ENCODE peak calls at places on chromosomes 7 and 10, in nine cellular contexts. One of them, this sample, is unnamed.

GRCh38 chr10:119567978-119568377 is 25.5 kb upstream of the RGS10 start:
- DNase-seq in SW480: no peak
- DNase-seq in BE2C: no peak
- DNase-seq in globus pallidus: no peak
- DNase-seq in anterior cingulate cortex: no peak
- DNase-seq in stomach: no peak
- DNase-seq in heart left ventricle: no peak
- DNase-seq in NCI-H460: no peak
- DNase-seq in stromal cell of bone marrow: no peak
- DNase-seq in this sample: no peak

GRCh38 chr10:44851881-44852280 is 59.3 kb upstream of the TMEM72 start:
- DNase-seq in SW480: no peak
- DNase-seq in BE2C: no peak
- DNase-seq in globus pallidus: no peak
- DNase-seq in anterior cingulate cortex: no peak
- DNase-seq in stomach: no peak
- DNase-seq in heart left ventricle: no peak
- DNase-seq in NCI-H460: no peak
- DNase-seq in stromal cell of bone marrow: no peak
- DNase-seq in this sample: no peak

GRCh38 chr7:77327932-77328628 is 88.1 kb downstream of the GSAP start:
- DNase-seq in SW480: peak
- DNase-seq in BE2C: no peak
- DNase-seq in globus pallidus: no peak
- DNase-seq in anterior cingulate cortex: no peak
- DNase-seq in stomach: no peak
- DNase-seq in heart left ventricle: no peak
- DNase-seq in NCI-H460: peak
- DNase-seq in stromal cell of bone marrow: no peak
- DNase-seq in this sample: no peak

GRCh38 chr10:114783686-114784085 is 37.9 kb upstream of the FHIP2A start:
- DNase-seq in SW480: no peak
- DNase-seq in BE2C: no peak
- DNase-seq in globus pallidus: no peak
- DNase-seq in anterior cingulate cortex: no peak
- DNase-seq in stomach: peak
- DNase-seq in heart left ventricle: peak
- DNase-seq in NCI-H460: no peak
- DNase-seq in stromal cell of bone marrow: no peak
- DNase-seq in this sample: no peak

GRCh38 chr10:115022754-115023153 is 70.4 kb upstream of the ATRNL1 start:
- DNase-seq in SW480: no peak
- DNase-seq in BE2C: no peak
- DNase-seq in globus pallidus: no peak
- DNase-seq in anterior cingulate cortex: no peak
- DNase-seq in stomach: no peak
- DNase-seq in heart left ventricle: no peak
- DNase-seq in NCI-H460: no peak
- DNase-seq in stromal cell of bone marrow: no peak
- DNase-seq in this sample: no peak

GRCh38 chr10:35339946-35340345 is 3.6 kb downstream of the CCNY start:
- DNase-seq in SW480: no peak
- DNase-seq in BE2C: no peak
- DNase-seq in globus pallidus: no peak
- DNase-seq in anterior cingulate cortex: no peak
- DNase-seq in stomach: no peak
- DNase-seq in heart left ventricle: no peak
- DNase-seq in NCI-H460: no peak
- DNase-seq in stromal cell of bone marrow: no peak
- DNase-seq in this sample: no peak

GRCh38 chr7:6709808-6710207 is 3.1 kb upstream of the ZNF12 start:
- DNase-seq in SW480: peak
- DNase-seq in BE2C: peak
- DNase-seq in globus pallidus: no peak
- DNase-seq in anterior cingulate cortex: no peak
- DNase-seq in stomach: no peak
- DNase-seq in heart left ventricle: no peak
- DNase-seq in NCI-H460: no peak
- DNase-seq in stromal cell of bone marrow: no peak
- DNase-seq in this sample: no peak

GRCh38 chr7:140512317-140513000 is 33.2 kb upstream of the MKRN1 start:
- DNase-seq in SW480: peak
- DNase-seq in BE2C: peak
- DNase-seq in globus pallidus: no peak
- DNase-seq in anterior cingulate cortex: no peak
- DNase-seq in stomach: peak
- DNase-seq in heart left ventricle: peak
- DNase-seq in NCI-H460: no peak
- DNase-seq in stromal cell of bone marrow: no peak
- DNase-seq in this sample: no peak

GRCh38 chr7:7808626-7809025 is 90.2 kb upstream of the RPA3 start:
- DNase-seq in SW480: no peak
- DNase-seq in BE2C: no peak
- DNase-seq in globus pallidus: no peak
- DNase-seq in anterior cingulate cortex: no peak
- DNase-seq in stomach: no peak
- DNase-seq in heart left ventricle: no peak
- DNase-seq in NCI-H460: no peak
- DNase-seq in stromal cell of bone marrow: no peak
- DNase-seq in this sample: no peak

GRCh38 chr10:27413831-27414348 is 90.2 kb upstream of the RAB18 start:
- DNase-seq in SW480: no peak
- DNase-seq in BE2C: no peak
- DNase-seq in globus pallidus: no peak
- DNase-seq in anterior cingulate cortex: no peak
- DNase-seq in stomach: no peak
- DNase-seq in heart left ventricle: no peak
- DNase-seq in NCI-H460: no peak
- DNase-seq in stromal cell of bone marrow: no peak
- DNase-seq in this sample: no peak

GRCh38 chr10:94546058-94546595 is 539 bp downstream of the HELLS start:
- DNase-seq in SW480: peak
- DNase-seq in BE2C: no peak
- DNase-seq in globus pallidus: no peak
- DNase-seq in anterior cingulate cortex: no peak
- DNase-seq in stomach: no peak
- DNase-seq in heart left ventricle: no peak
- DNase-seq in NCI-H460: no peak
- DNase-seq in stromal cell of bone marrow: no peak
- DNase-seq in this sample: no peak

GRCh38 chr10:43259981-43260761 is 6.7 kb downstream of the RASGEF1A start:
- DNase-seq in SW480: no peak
- DNase-seq in BE2C: peak
- DNase-seq in globus pallidus: no peak
- DNase-seq in anterior cingulate cortex: peak
- DNase-seq in stomach: no peak
- DNase-seq in heart left ventricle: peak
- DNase-seq in NCI-H460: no peak
- DNase-seq in stromal cell of bone marrow: no peak
- DNase-seq in this sample: no peak

GRCh38 chr10:79081353-79082034 is 12.7 kb downstream of the ZMIZ1 start:
- DNase-seq in SW480: no peak
- DNase-seq in BE2C: peak
- DNase-seq in globus pallidus: no peak
- DNase-seq in anterior cingulate cortex: no peak
- DNase-seq in stomach: no peak
- DNase-seq in heart left ventricle: peak
- DNase-seq in NCI-H460: no peak
- DNase-seq in stromal cell of bone marrow: peak
- DNase-seq in this sample: no peak

GRCh38 chr10:24114561-24114960 is 94.4 kb upstream of the KIAA1217 start:
- DNase-seq in SW480: no peak
- DNase-seq in BE2C: no peak
- DNase-seq in globus pallidus: no peak
- DNase-seq in anterior cingulate cortex: no peak
- DNase-seq in stomach: no peak
- DNase-seq in heart left ventricle: no peak
- DNase-seq in NCI-H460: no peak
- DNase-seq in stromal cell of bone marrow: no peak
- DNase-seq in this sample: no peak

GRCh38 chr10:74871595-74872382 is 45.4 kb downstream of the KAT6B start:
- DNase-seq in SW480: no peak
- DNase-seq in BE2C: no peak
- DNase-seq in globus pallidus: no peak
- DNase-seq in anterior cingulate cortex: no peak
- DNase-seq in stomach: no peak
- DNase-seq in heart left ventricle: no peak
- DNase-seq in NCI-H460: no peak
- DNase-seq in stromal cell of bone marrow: no peak
- DNase-seq in this sample: no peak